ENCODE peak calls at places on chromosomes 4 and X, in four cellular contexts. S is sigmoid colon, Q is K562, Z is transverse colon. F is an unnamed sample.
A peak's percentile ranks its signal among the peaks of the same experiment; 100 is the strongest.

GRCh38 chrX:2559124-2559523 is 58.3 kb upstream of the DHRSX start:
- DNase-seq in S (no peak), Q (no peak), Z (no peak), F (no peak)

GRCh38 chr4:123453006-123453685 is 56.6 kb downstream of the SPRY1 start:
- DNase-seq in S (no peak), Q (no peak), Z (no peak), F (no peak)

GRCh38 chr4:158521490-158522111 is at the start of gene RXFP1:
- DNase-seq in S (no peak), Q (no peak), Z (no peak), F (no peak)

GRCh38 chr4:23717528-23718248 is 172.2 kb downstream of the PPARGC1A start:
- DNase-seq in S (no peak), Q (peak; percentile 37), Z (peak; percentile 10), F (no peak)

GRCh38 chrX:30881390-30881789 is 7.7 kb downstream of the TAB3 start:
- DNase-seq in S (no peak), Q (no peak), Z (no peak), F (no peak)

GRCh38 chr4:183600189-183600685 is 58.7 kb downstream of the RWDD4 start:
- DNase-seq in S (no peak), Q (peak; percentile 30), Z (no peak), F (no peak)

GRCh38 chr4:153489856-153490558 is 23.8 kb downstream of the TMEM131L start:
- DNase-seq in S (no peak), Q (no peak), Z (no peak), F (no peak)

GRCh38 chrX:151687635-151688034 is 7.6 kb upstream of the PRRG3 start:
- DNase-seq in S (no peak), Q (no peak), Z (no peak), F (no peak)

GRCh38 chr4:4524364-4524763 is 17.5 kb downstream of the STX18 start:
- DNase-seq in S (no peak), Q (peak; percentile 19), Z (no peak), F (no peak)

GRCh38 chr4:127783026-127783769 is 1.1 kb downstream of the HSPA4L start:
- DNase-seq in S (peak; percentile 87), Q (peak; percentile 77), Z (peak; percentile 65), F (peak; percentile 73)

GRCh38 chr4:1246111-1246881 is 2.6 kb downstream of the CTBP1 start:
- DNase-seq in S (peak; percentile 64), Q (no peak), Z (peak; percentile 30), F (no peak)

GRCh38 chr4:155614111-155614762 is 52.4 kb upstream of the GUCY1A1 start:
- DNase-seq in S (no peak), Q (no peak), Z (no peak), F (no peak)

GRCh38 chr4:180153587-180153986 is 2089.6 kb upstream of the TENM3 start:
- DNase-seq in S (no peak), Q (no peak), Z (no peak), F (no peak)

GRCh38 chrX:100673397-100673953 is 29.5 kb downstream of the SRPX2 start:
- DNase-seq in S (no peak), Q (no peak), Z (no peak), F (no peak)

GRCh38 chrX:82591421-82591820 is 916.7 kb upstream of the POU3F4 start:
- DNase-seq in S (no peak), Q (no peak), Z (no peak), F (no peak)

GRCh38 chrX:111349098-111349497 is 62.9 kb downstream of the DCX start:
- DNase-seq in S (no peak), Q (no peak), Z (no peak), F (no peak)

GRCh38 chr4:36316544-36317082 is 35.2 kb downstream of the DTHD1 start:
- DNase-seq in S (no peak), Q (no peak), Z (no peak), F (no peak)

GRCh38 chr4:17367201-17367600 is 144.7 kb downstream of the QDPR start:
- DNase-seq in S (no peak), Q (no peak), Z (no peak), F (no peak)

GRCh38 chr4:139919513-139919912 is 234.5 kb downstream of the MAML3 start:
- DNase-seq in S (no peak), Q (no peak), Z (no peak), F (no peak)

GRCh38 chr4:113623274-113623894 is 138.2 kb downstream of the CAMK2D start:
- DNase-seq in S (no peak), Q (no peak), Z (no peak), F (no peak)

GRCh38 chr4:113618205-113618604 is 143.3 kb downstream of the CAMK2D start:
- DNase-seq in S (no peak), Q (no peak), Z (no peak), F (no peak)

GRCh38 chr4:113620032-113620431 is 141.5 kb downstream of the CAMK2D start:
- DNase-seq in S (no peak), Q (no peak), Z (no peak), F (no peak)

GRCh38 chr4:113625902-113626301 is 135.6 kb downstream of the CAMK2D start:
- DNase-seq in S (no peak), Q (no peak), Z (no peak), F (no peak)

GRCh38 chr4:113621633-113622032 is 139.9 kb downstream of the CAMK2D start:
- DNase-seq in S (no peak), Q (no peak), Z (no peak), F (no peak)
- TF ChIP-seq POLR2A in S (no peak), Q (no peak), Z (no peak), F (no peak)

GRCh38 chr4:6198278-6198677 is 2.1 kb downstream of the JAKMIP1 start:
- DNase-seq in S (peak; percentile 40), Q (no peak), Z (no peak), F (no peak)

GRCh38 chr4:6199344-6199921 is 916 bp downstream of the JAKMIP1 start:
- DNase-seq in S (no peak), Q (no peak), Z (no peak), F (no peak)

GRCh38 chr4:6200011-6200921 is at the start of gene JAKMIP1:
- DNase-seq in S (peak; percentile 75), Q (peak; percentile 84), Z (peak; percentile 82), F (peak; percentile 74)

GRCh38 chr4:6197433-6198174 is 2.7 kb downstream of the JAKMIP1 start:
- DNase-seq in S (peak; percentile 54), Q (no peak), Z (no peak), F (no peak)

GRCh38 chr4:6198768-6199343 is 1.5 kb downstream of the JAKMIP1 start:
- DNase-seq in S (peak; percentile 54), Q (no peak), Z (no peak), F (no peak)
- H3K4me3 ChIP-seq in S (peak overlapping the region; percentile 56), Q (no peak overlapping the region), Z (peak overlapping the region; percentile 53), F (peak overlapping the region; percentile 59)

GRCh38 chrX:71171110-71171801 is 26.6 kb downstream of the NLGN3 start:
- DNase-seq in S (no peak), Q (peak; percentile 74), Z (no peak), F (no peak)
- TF ChIP-seq POLR2AphosphoS5 in S (no peak), Q (no peak), Z (no peak), F (no peak)

GRCh38 chrX:53684415-53685192 is 1.9 kb downstream of the HUWE1 start:
- DNase-seq in S (no peak), Q (no peak), Z (no peak), F (no peak)

GRCh38 chrX:53683556-53684414 is 2.7 kb downstream of the HUWE1 start:
- DNase-seq in S (peak; percentile 98), Q (peak; percentile 98), Z (peak; percentile 94), F (peak; percentile 94)

GRCh38 chrX:53688300-53688699 is 1.8 kb upstream of the HUWE1 start:
- DNase-seq in S (no peak), Q (peak; percentile 65), Z (no peak), F (no peak)

GRCh38 chrX:53685711-53686110 is 808 bp downstream of the HUWE1 start:
- DNase-seq in S (no peak), Q (no peak), Z (no peak), F (no peak)

GRCh38 chrX:53686151-53686885 is at the start of gene HUWE1:
- DNase-seq in S (peak; percentile 89), Q (peak; percentile 86), Z (peak; percentile 84), F (peak; percentile 66)
- TF ChIP-seq POLR2A in S (no peak), Q (peak; percentile 76), Z (peak; percentile 44), F (peak; percentile 30)

F was measured in prostate gland.